ENCODE peak calls at places on chromosomes 11 and 22, in nine cellular contexts. P is AG04450, K is fibroblast of mammary gland, M is AG10803, Z is ascending aorta, E is right lobe of liver, T is ovary, H is body of pancreas, U is lower leg skin. J is an unnamed sample.

GRCh38 chr11:17974246-17974645 is 38.6 kb downstream of the SERGEF start:
- DNase-seq in P (no peak), K (no peak), M (no peak), Z (no peak), E (no peak), T (no peak), H (no peak), U (no peak), J (no peak)

GRCh38 chr11:12792590-12792989 is 118.4 kb downstream of the TEAD1 start:
- DNase-seq in P (no peak), K (peak), M (peak), Z (no peak), E (no peak), T (no peak), H (peak), U (no peak), J (no peak)

GRCh38 chr11:34356130-34356529 is 1.7 kb downstream of the ABTB2 start:
- DNase-seq in P (no peak), K (no peak), M (no peak), Z (no peak), E (no peak), T (no peak), H (no peak), U (no peak), J (no peak)

GRCh38 chr11:72116019-72116755 is 3.7 kb upstream of the ANAPC15 start:
- DNase-seq in P (no peak), K (no peak), M (no peak), Z (no peak), E (no peak), T (no peak), H (no peak), U (no peak), J (no peak)

GRCh38 chr11:123086315-123086714 is 24.4 kb upstream of the HSPA8 start:
- DNase-seq in P (no peak), K (no peak), M (no peak), Z (no peak), E (no peak), T (no peak), H (no peak), U (no peak), J (no peak)

GRCh38 chr11:84339796-84340195 is 1053.6 kb upstream of the CCDC90B start:
- DNase-seq in P (no peak), K (no peak), M (no peak), Z (no peak), E (no peak), T (no peak), H (no peak), U (no peak), J (no peak)

GRCh38 chr11:8017894-8018741 is 31.0 kb downstream of the EIF3F start:
- DNase-seq in P (no peak), K (peak), M (peak), Z (no peak), E (no peak), T (no peak), H (no peak), U (peak), J (no peak)

GRCh38 chr11:69330330-69330729 is 36.4 kb downstream of the MYEOV start:
- DNase-seq in P (no peak), K (no peak), M (no peak), Z (no peak), E (no peak), T (no peak), H (no peak), U (no peak), J (no peak)

GRCh38 chr11:82988936-82989627 is 82.6 kb downstream of the RAB30 start:
- DNase-seq in P (no peak), K (no peak), M (no peak), Z (no peak), E (no peak), T (no peak), H (no peak), U (no peak), J (no peak)

GRCh38 chr11:58927393-58928081 is 11.8 kb upstream of the GLYATL1 start:
- DNase-seq in P (peak), K (no peak), M (no peak), Z (no peak), E (peak), T (no peak), H (peak), U (no peak), J (peak)

GRCh38 chr22:23085785-23086184 is 15.5 kb downstream of the GNAZ start:
- DNase-seq in P (no peak), K (no peak), M (no peak), Z (no peak), E (no peak), T (no peak), H (no peak), U (no peak), J (peak)

DNA sequence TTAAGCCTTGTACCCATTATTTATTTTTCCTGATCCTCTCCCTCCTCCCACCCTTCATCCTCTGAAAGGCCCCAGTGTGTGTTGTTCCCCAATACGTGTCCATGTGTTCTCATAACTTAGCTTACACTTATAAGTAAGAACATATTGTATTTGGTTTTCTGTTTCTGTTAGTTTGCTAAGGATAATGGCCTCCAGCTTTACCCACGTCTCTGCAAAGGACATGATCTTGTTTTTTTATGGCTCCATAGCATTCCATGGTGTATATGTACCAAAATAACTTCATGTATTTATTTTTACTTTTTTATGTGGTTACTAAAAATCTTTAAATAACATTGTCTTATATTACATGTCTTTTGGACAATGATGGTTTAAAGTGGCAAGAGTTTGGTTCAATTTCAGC is 15.3 kb downstream of the PDGFD start:
- DNase-seq in P (no peak), K (no peak), M (no peak), Z (no peak), E (no peak), T (no peak), H (no peak), U (no peak), J (no peak)
- H3K4me3 ChIP-seq in P (no peak), K (no peak), M (no peak), Z (no peak), E (no peak), T (no peak), H (no peak), U (no peak), J (no peak)

GRCh38 chr22:43850529-43850928 is 11.8 kb downstream of the SULT4A1 start:
- DNase-seq in P (no peak), K (no peak), M (no peak), Z (no peak), E (no peak), T (no peak), H (no peak), U (peak), J (no peak)

GRCh38 chr22:43847376-43848289 is 14.7 kb downstream of the SULT4A1 start:
- DNase-seq in P (no peak), K (no peak), M (no peak), Z (no peak), E (no peak), T (no peak), H (no peak), U (peak), J (no peak)

GRCh38 chr22:43846966-43847365 is 15.3 kb downstream of the SULT4A1 start:
- DNase-seq in P (no peak), K (no peak), M (no peak), Z (no peak), E (no peak), T (no peak), H (no peak), U (no peak), J (no peak)

GRCh38 chr22:43849731-43850130 is 12.6 kb downstream of the SULT4A1 start:
- DNase-seq in P (no peak), K (no peak), M (no peak), Z (peak), E (no peak), T (no peak), H (no peak), U (peak), J (no peak)

GRCh38 chr22:43848366-43849171 is 13.7 kb downstream of the SULT4A1 start:
- DNase-seq in P (no peak), K (peak), M (peak), Z (peak), E (peak), T (no peak), H (peak), U (peak), J (no peak)
- TF ChIP-seq CTCF in P (peak), K (peak), M (peak), Z (no peak), E (peak), T (no peak), H (peak), U (no peak), J (peak)

GRCh38 chr22:37197451-37198289 is 9.6 kb upstream of the C1QTNF6 start:
- DNase-seq in P (no peak), K (peak), M (peak), Z (no peak), E (peak), T (peak), H (peak), U (no peak), J (no peak)
- H3K4me3 ChIP-seq in P (no peak), K (no peak), M (peak), Z (peak), E (peak), T (peak), H (no peak), U (no peak), J (no peak)

GRCh38 chr11:73342633-73343032 is 33.6 kb upstream of the RELT start:
- DNase-seq in P (no peak), K (no peak), M (no peak), Z (no peak), E (no peak), T (no peak), H (no peak), U (no peak), J (no peak)

GRCh38 chr11:73345481-73346147 is 30.6 kb upstream of the RELT start:
- DNase-seq in P (no peak), K (no peak), M (no peak), Z (no peak), E (no peak), T (no peak), H (no peak), U (no peak), J (no peak)

GRCh38 chr11:73344191-73344607 is 32.0 kb upstream of the RELT start:
- DNase-seq in P (no peak), K (no peak), M (no peak), Z (no peak), E (no peak), T (no peak), H (no peak), U (no peak), J (no peak)

GRCh38 chr11:73340164-73340563 is 32.1 kb downstream of the ARHGEF17 start:
- DNase-seq in P (no peak), K (no peak), M (no peak), Z (no peak), E (no peak), T (no peak), H (no peak), U (no peak), J (no peak)

DNA sequence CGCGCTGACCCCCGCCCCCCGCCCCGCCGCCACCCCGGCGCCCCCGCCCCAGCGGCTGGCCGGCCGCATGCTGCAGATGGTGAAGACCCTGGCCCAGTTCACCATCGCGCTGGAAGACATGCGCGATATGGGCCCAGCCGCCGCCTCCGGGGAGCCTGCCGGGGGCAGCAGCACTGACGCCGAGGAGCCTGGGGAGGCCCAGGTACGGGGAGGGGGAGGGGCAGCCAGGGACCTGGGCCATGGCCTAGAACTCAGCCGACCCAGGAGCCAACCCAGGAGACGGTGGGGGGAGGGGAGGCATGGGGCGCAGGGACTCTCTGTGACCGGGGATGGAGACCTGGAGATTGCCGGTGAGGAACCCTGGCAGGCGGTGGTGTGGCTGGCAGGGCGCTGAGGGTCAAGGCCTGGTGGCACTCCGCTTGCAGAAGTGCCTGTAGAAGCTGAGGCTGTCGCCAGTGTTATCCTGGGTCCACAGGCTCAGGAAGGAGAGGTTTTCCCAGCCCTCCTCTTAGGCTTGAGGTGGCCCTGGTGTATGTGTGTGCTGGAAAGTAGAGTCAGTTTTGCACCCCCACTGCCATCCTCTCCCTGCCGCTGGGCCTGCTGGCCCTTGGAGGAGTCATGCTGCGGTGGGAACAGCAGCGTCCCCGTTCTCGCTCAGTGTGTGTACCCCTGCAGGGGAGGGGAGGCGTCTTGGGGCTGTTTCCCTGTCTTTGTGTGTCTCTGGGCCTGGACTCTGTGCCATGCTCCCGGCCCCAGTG is 32.9 kb upstream of the RELT start:
- DNase-seq in P (no peak), K (no peak), M (no peak), Z (no peak), E (no peak), T (no peak), H (no peak), U (no peak), J (no peak)
- TF ChIP-seq CTCF in P (no peak), K (no peak), M (no peak), Z (no peak), E (no peak), T (no peak), H (no peak), U (no peak), J (no peak)

GRCh38 chr11:120238968-120239620 is 846 bp upstream of the POU2F3 start:
- DNase-seq in P (no peak), K (no peak), M (no peak), Z (no peak), E (no peak), T (no peak), H (no peak), U (no peak), J (no peak)
- H3K4me3 ChIP-seq in P (no peak), K (no peak), M (no peak), Z (no peak), E (no peak), T (no peak), H (no peak), U (no peak), J (no peak)

DNA sequence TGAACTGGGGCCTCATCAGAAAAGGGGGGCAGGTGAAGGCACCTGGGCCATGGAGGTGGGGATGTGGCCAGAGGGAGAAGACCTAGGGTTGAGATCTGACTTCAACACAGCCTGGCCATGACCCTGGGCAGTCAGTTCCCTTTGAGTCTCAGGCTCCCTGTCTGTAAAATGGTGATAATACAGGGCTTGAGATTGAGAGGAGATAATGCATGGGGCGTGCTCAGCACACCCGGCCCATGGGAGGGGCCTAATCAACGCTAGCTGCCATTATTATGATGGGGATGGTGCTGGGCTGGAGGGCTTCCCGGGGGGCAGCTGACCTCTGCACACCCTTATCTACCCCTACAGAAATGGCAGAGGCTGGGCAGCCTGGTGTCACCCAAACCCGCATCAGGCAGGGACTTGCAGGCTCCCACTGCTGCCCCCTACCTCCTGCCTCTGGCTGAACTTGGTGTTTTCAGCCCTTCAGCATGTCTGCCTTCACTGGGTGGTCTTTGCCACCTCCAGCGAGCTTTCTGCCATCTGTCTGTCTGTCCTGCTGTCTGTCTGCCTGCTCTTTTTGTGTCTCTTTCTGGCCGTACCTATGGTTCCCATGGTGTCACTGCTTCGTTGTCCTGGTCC is 84.5 kb downstream of the CACNA1I start:
- DNase-seq in P (no peak), K (no peak), M (no peak), Z (no peak), E (no peak), T (no peak), H (no peak), U (no peak), J (no peak)
- TF ChIP-seq CTCF in P (peak), K (peak), M (no peak), Z (no peak), E (no peak), T (no peak), H (no peak), U (no peak), J (peak)

DNA sequence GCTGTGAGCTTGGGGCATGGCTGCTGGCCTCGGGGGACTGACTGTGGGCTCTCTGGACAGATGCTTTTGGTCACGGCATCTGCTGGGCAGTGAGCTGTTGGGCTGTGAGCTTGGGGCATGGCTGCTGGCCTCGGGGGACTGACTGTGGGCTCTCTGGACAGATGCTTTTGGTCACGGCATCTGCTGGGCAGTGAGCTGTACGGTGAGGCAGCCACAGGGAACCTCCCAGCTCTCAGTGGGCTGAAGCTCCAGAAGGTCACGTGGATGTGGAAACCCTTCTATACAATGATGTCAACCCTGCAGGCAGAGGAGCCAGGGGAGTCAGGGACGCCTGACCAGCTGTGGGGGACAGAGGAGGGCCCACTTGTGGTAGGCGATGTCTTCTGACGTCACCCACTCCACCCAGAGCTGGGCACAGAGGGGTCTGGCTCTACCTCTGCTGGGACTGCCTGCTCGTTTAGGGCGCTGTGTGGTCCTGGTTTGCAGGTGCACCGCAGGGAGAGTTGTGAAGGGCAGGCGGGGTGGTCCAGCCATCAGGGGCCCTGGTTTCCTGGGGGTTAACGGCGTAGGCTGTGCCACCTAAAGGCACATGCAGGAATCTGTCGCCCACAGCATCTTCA is 1331.3 kb downstream of the BRD1 start:
- DNase-seq in P (no peak), K (no peak), M (peak), Z (no peak), E (no peak), T (no peak), H (no peak), U (no peak), J (no peak)
- H3K4me3 ChIP-seq in P (no peak), K (no peak), M (no peak), Z (no peak), E (no peak), T (no peak), H (no peak), U (no peak), J (no peak)

GRCh38 chr11:65383778-65384177 is 1.3 kb upstream of the SLC25A45 start:
- DNase-seq in P (no peak), K (no peak), M (no peak), Z (no peak), E (no peak), T (no peak), H (no peak), U (no peak), J (no peak)

GRCh38 chr11:65384301-65384889 is 1.9 kb upstream of the SLC25A45 start:
- DNase-seq in P (no peak), K (peak), M (peak), Z (no peak), E (no peak), T (no peak), H (peak), U (no peak), J (no peak)

GRCh38 chr11:65381721-65382035 is 768 bp downstream of the SLC25A45 start:
- DNase-seq in P (no peak), K (peak), M (peak), Z (no peak), E (no peak), T (no peak), H (no peak), U (no peak), J (no peak)

GRCh38 chr11:65382036-65382803 is at the start of gene SLC25A45:
- DNase-seq in P (peak), K (peak), M (peak), Z (peak), E (peak), T (peak), H (peak), U (peak), J (peak)

DNA sequence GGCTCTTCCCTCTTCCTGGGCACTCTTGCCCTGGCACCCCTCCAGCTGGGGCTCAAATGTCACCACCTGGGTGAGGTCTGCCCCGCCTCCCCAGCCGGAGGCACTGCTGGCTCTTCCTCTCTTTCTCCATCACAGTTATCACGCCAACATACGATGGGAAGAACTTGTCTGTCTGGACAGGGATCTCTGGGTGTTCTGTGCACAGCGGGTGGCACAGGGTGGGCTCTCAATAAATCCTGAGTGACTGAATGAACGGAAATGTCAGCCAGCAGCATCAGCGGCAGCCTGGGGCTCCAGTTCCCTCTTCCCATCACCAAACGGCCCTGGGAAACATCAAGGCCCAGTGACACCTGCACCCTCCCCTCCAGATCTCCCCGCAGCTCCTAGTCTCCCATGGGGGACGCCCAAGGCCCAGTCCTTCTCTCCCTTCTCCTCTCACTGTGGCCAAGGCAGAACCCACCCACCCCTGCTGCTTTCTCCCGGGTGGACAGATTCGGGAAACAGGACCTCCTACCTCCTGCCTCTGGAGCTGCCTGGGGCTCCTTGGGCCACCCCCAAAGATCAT is 440 bp upstream of the SLC25A45 start:
- DNase-seq in P (no peak), K (no peak), M (peak), Z (no peak), E (peak), T (peak), H (peak), U (no peak), J (no peak)
- TF ChIP-seq CTCF in P (no peak), K (no peak), M (no peak), Z (no peak), E (no peak), T (no peak), H (no peak), U (no peak), J (no peak)

J was measured in retinal pigment epithelial cell.